ENCODE peak calls at places on chromosomes 13 and 19, in nine cellular contexts. T, A, D, J, K, Q, O, U and N are unnamed samples.

GRCh38 chr19:6228523-6229215 is 51.1 kb downstream of the MLLT1 start:
- DNase-seq in J (no peak), T (no peak), Q (no peak), A (no peak), K (no peak), O (no peak), U (no peak), D (no peak), N (no peak)

GRCh38 chr13:98697833-98698232 is 54.6 kb downstream of the SLC15A1 start:
- DNase-seq in T (no peak), A (no peak), Q (no peak), K (no peak), O (no peak), J (no peak), D (no peak), U (no peak), N (no peak)

GRCh38 chr13:112186091-112186490 is 119.1 kb downstream of the SOX1 start:
- DNase-seq in O (no peak), U (no peak), A (no peak), Q (no peak), J (no peak), T (no peak), D (no peak), K (no peak), N (no peak)

GRCh38 chr13:112984954-112985802 is 16.2 kb downstream of the MCF2L start:
- DNase-seq in U (no peak), O (no peak), T (no peak), J (no peak), Q (no peak), K (no peak), D (no peak), A (no peak), N (peak; percentile 24)

GRCh38 chr19:47725759-47726401 is 12.7 kb downstream of the EHD2 start:
- DNase-seq in Q (no peak), D (no peak), U (peak; percentile 6), A (no peak), O (no peak), J (no peak), T (no peak), K (no peak), N (no peak)

GRCh38 chr13:62931901-62932883 is 1516.5 kb upstream of the PCDH20 start:
- DNase-seq in T (no peak), Q (no peak), A (no peak), O (no peak), U (no peak), D (no peak), K (no peak), J (no peak), N (no peak)

GRCh38 chr13:23427342-23428182 is 5.9 kb downstream of the SACS start:
- DNase-seq in J (no peak), K (peak; percentile 26), U (no peak), D (peak; percentile 82), Q (peak; percentile 90), T (peak; percentile 94), A (no peak), O (no peak), N (no peak)

GRCh38 chr13:40477623-40478608 is 188.5 kb downstream of the FOXO1 start:
- DNase-seq in D (peak; percentile 45), O (no peak), T (peak; percentile 57), K (no peak), J (no peak), U (no peak), A (no peak), Q (no peak), N (no peak)

GRCh38 chr19:12745166-12745897 is 6.3 kb upstream of the BEST2 start:
- DNase-seq in O (no peak), T (no peak), Q (no peak), J (no peak), U (no peak), K (no peak), A (no peak), D (no peak), N (no peak)

GRCh38 chr19:46049597-46049996 is 8.8 kb upstream of the IGFL4 start:
- DNase-seq in U (no peak), D (no peak), O (no peak), J (no peak), K (no peak), T (no peak), Q (no peak), A (no peak), N (peak; percentile 42)

GRCh38 chr19:6126335-6126974 is 9.0 kb upstream of the ACSBG2 start:
- DNase-seq in Q (peak; percentile 47), J (no peak), U (peak; percentile 67), T (peak; percentile 73), O (no peak), D (no peak), A (peak; percentile 72), K (peak; percentile 62), N (no peak)

GRCh38 chr13:108828053-108828806 is 198.8 kb downstream of the MYO16 start:
- DNase-seq in U (no peak), D (no peak), Q (no peak), K (no peak), A (no peak), J (no peak), O (no peak), T (no peak), N (no peak)

GRCh38 chr19:2308114-2308556 is at the start of gene LINGO3:
- DNase-seq in U (no peak), Q (no peak), O (no peak), D (no peak), K (no peak), A (no peak), J (peak; percentile 53), T (no peak), N (no peak)